ENCODE peak calls at places on chromosome 4, in eight cellular contexts. D is A549; U is left ventricle myocardium superior; W is astrocyte of the spinal cord; Q is endothelial cell; N is stimulated activated CD4-positive, alpha-beta T cell treated with anti-CD3 and anti-CD28 coated beads, Interleukin-2, amount 100 ng/mL, for 48 hours; S is nephron progenitor cell; G is fibroblast of the aortic adventitia. C is an unnamed sample.

GRCh38 chr4:762211-763190 is 56.9 kb downstream of the PCGF3 start:
- DNase-seq in S (no peak), G (peak), D (peak), W (peak), Q (no peak), U (peak), N (no peak), C (no peak)

GRCh38 chr4:122889726-122890125 is 32.7 kb downstream of the NUDT6 start:
- DNase-seq in G (no peak), W (no peak), D (peak), N (no peak), U (no peak), Q (no peak), S (no peak), C (no peak)

GRCh38 chr4:184279496-184280082 is 61.9 kb upstream of the ENPP6 start:
- DNase-seq in W (no peak), G (no peak), N (no peak), S (no peak), Q (no peak), U (no peak), D (no peak), C (no peak)

GRCh38 chr4:176499518-176499917 is 179.8 kb downstream of the SPCS3 start:
- DNase-seq in N (no peak), G (peak), Q (no peak), U (no peak), S (no peak), W (peak), D (peak), C (no peak)

GRCh38 chr4:94525993-94526740 is 74.4 kb downstream of the PDLIM5 start:
- DNase-seq in G (peak), Q (no peak), U (no peak), N (no peak), D (no peak), W (peak), S (no peak), C (no peak)

GRCh38 chr4:15961778-15962510 is 1.0 kb downstream of the FGFBP2 start:
- DNase-seq in N (no peak), U (no peak), Q (no peak), W (no peak), D (no peak), G (no peak), S (no peak), C (no peak)

GRCh38 chr4:120844528-120844921 is 78.0 kb downstream of the PRDM5 start:
- DNase-seq in D (no peak), U (no peak), G (no peak), N (no peak), Q (no peak), W (no peak), S (no peak), C (no peak)

GRCh38 chr4:6126971-6127745 is 73.2 kb downstream of the JAKMIP1 start:
- DNase-seq in W (no peak), Q (no peak), G (no peak), U (no peak), S (no peak), N (no peak), D (no peak), C (no peak)

GRCh38 chr4:2939383-2940243 is 23.6 kb downstream of the NOP14 start:
- DNase-seq in U (peak), N (no peak), S (no peak), G (no peak), D (no peak), W (no peak), Q (no peak), C (no peak)

GRCh38 chr4:147853706-147854105 is 121.8 kb downstream of the ARHGAP10 start:
- DNase-seq in D (no peak), S (no peak), G (peak), Q (no peak), N (no peak), U (no peak), W (no peak), C (no peak)

GRCh38 chr4:94127707-94128328 is 79.8 kb upstream of the SMARCAD1 start:
- DNase-seq in G (peak), D (peak), S (no peak), W (peak), N (no peak), U (no peak), Q (no peak), C (no peak)

GRCh38 chr4:61320154-61320553 is 120.0 kb downstream of the ADGRL3 start:
- DNase-seq in Q (no peak), S (no peak), G (no peak), D (no peak), W (peak), N (no peak), U (no peak), C (no peak)

GRCh38 chr4:82629238-82630000 is 67.6 kb upstream of the TMEM150C start:
- DNase-seq in S (no peak), W (no peak), G (peak), U (no peak), Q (no peak), N (no peak), D (no peak), C (no peak)

GRCh38 chr4:167867191-167867590 is 225.1 kb upstream of the ANXA10 start:
- DNase-seq in D (no peak), W (no peak), N (no peak), G (no peak), S (no peak), U (no peak), Q (no peak), C (no peak)

GRCh38 chr4:145988628-145989027 is 50.0 kb upstream of the ZNF827 start:
- DNase-seq in N (no peak), G (no peak), S (no peak), D (no peak), U (no peak), W (no peak), Q (no peak), C (no peak)

GRCh38 chr4:138182838-138183426 is 59.2 kb downstream of the SLC7A11 start:
- DNase-seq in G (peak), S (peak), W (peak), N (no peak), D (peak), Q (peak), U (no peak), C (no peak)

GRCh38 chr4:113979157-113979972 is at the start of gene ARSJ:
- DNase-seq in S (peak), N (peak), U (peak), W (peak), D (peak), G (peak), Q (peak), C (peak)

GRCh38 chr4:47642985-47643745 is 158.1 kb downstream of the ATP10D start:
- DNase-seq in G (peak), Q (no peak), W (peak), S (no peak), N (no peak), U (no peak), D (no peak), C (no peak)

GRCh38 chr4:148926861-148927260 is 484.6 kb upstream of the NR3C2 start:
- DNase-seq in N (no peak), D (no peak), U (peak), G (peak), S (no peak), W (peak), Q (no peak), C (peak)

GRCh38 chr4:180898305-180898704 is 1344.9 kb upstream of the TENM3 start:
- DNase-seq in Q (no peak), S (no peak), D (no peak), N (no peak), G (no peak), W (no peak), U (no peak), C (no peak)

GRCh38 chr4:22502895-22503814 is 12.7 kb downstream of the ADGRA3 start:
- DNase-seq in S (no peak), Q (no peak), G (peak), U (no peak), N (no peak), W (no peak), D (no peak), C (no peak)

GRCh38 chr4:100290585-100290984 is 100.3 kb upstream of the DDIT4L start:
- DNase-seq in D (no peak), G (peak), S (no peak), N (no peak), W (no peak), Q (no peak), U (no peak), C (no peak)

GRCh38 chr4:155809835-155810234 is 51.0 kb downstream of the GUCY1B1 start:
- DNase-seq in S (no peak), G (peak), Q (no peak), D (peak), U (no peak), N (peak), W (peak), C (peak)

C was measured in heart right ventricle.